ENCODE peak calls at places on chromosomes 4 and X, in four cellular contexts. C is tibial artery, T is BE2C, U is body of pancreas. R is an unnamed sample.
A peak's percentile ranks its signal among the peaks of the same experiment; 100 is the strongest.

GRCh38 chr4:33831667-33832066 is 2412.6 kb downstream of the ARAP2 start:
- DNase-seq in U (no peak), T (no peak), C (no peak), R (no peak)

GRCh38 chr4:175106301-175106700 is 188.1 kb downstream of the ADAM29 start:
- DNase-seq in U (no peak), T (no peak), C (no peak), R (no peak)

GRCh38 chrX:10146350-10146749 is 10.4 kb upstream of the CLCN4 start:
- DNase-seq in U (no peak), C (no peak), T (no peak), R (no peak)

GRCh38 chrX:653316-653715 is 22.7 kb downstream of the SHOX start:
- DNase-seq in U (no peak), C (no peak), T (no peak), R (no peak)

GRCh38 chrX:45009371-45010000 is 136.5 kb downstream of the KDM6A start:
- DNase-seq in T (no peak), C (no peak), U (no peak), R (no peak)

GRCh38 chr4:16187455-16187854 is 38.8 kb downstream of the TAPT1 start:
- DNase-seq in C (no peak), T (no peak), U (no peak), R (no peak)

GRCh38 chrX:73964607-73965006 is 339.4 kb upstream of the ZCCHC13 start:
- DNase-seq in U (no peak), C (no peak), T (no peak), R (no peak)

GRCh38 chrX:81120936-81121351 is 80.8 kb downstream of the HMGN5 start:
- DNase-seq in C (peak; percentile 47), T (peak; percentile 38), U (peak; percentile 34), R (peak; percentile 75)

GRCh38 chr4:700587-701264 is 4.9 kb upstream of the PCGF3 start:
- DNase-seq in U (no peak), C (no peak), T (no peak), R (no peak)

GRCh38 chr4:7424553-7425111 is 10.1 kb downstream of the PSAPL1 start:
- DNase-seq in C (peak; percentile 57), U (peak; percentile 7), T (no peak), R (no peak)

GRCh38 chr4:113052379-113052951 is 3.0 kb downstream of the ANK2 start:
- DNase-seq in C (no peak), U (no peak), T (no peak), R (no peak)

GRCh38 chr4:176001171-176002006 is 64.3 kb upstream of the WDR17 start:
- DNase-seq in T (peak; percentile 34), U (peak; percentile 23), C (no peak), R (peak; percentile 98)

GRCh38 chr4:156321203-156321602 is 367.5 kb upstream of the CTSO start:
- DNase-seq in U (no peak), C (no peak), T (no peak), R (no peak)

GRCh38 chr4:80811413-80811812 is 219.1 kb upstream of the BMP3 start:
- DNase-seq in T (no peak), C (no peak), U (no peak), R (no peak)

GRCh38 chrX:85243761-85244410 is at the start of the genes SATL1 and ZNF711:
- DNase-seq in T (peak; percentile 83), U (peak; percentile 60), C (peak; percentile 61), R (peak; percentile 92)

GRCh38 chr4:183960021-183960420 is 54.9 kb downstream of the STOX2 start:
- DNase-seq in T (peak; percentile 88), U (peak; percentile 92), C (no peak), R (peak; percentile 88)

GRCh38 chrX:124342174-124342867 is 4.0 kb upstream of the SH2D1A start:
- DNase-seq in T (no peak), C (no peak), U (no peak), R (no peak)

GRCh38 chr4:118857760-118858159 is 21.8 kb upstream of the SEC24D start:
- DNase-seq in U (no peak), C (no peak), T (no peak), R (no peak)

GRCh38 chr4:82431026-82431745 is 796 bp downstream of the ENOPH1 start:
- DNase-seq in T (peak; percentile 33), U (peak; percentile 51), C (peak; percentile 67), R (no peak)

GRCh38 chr4:6308890-6309643 is 39.4 kb downstream of the WFS1 start:
- DNase-seq in T (peak; percentile 82), C (no peak), U (no peak), R (no peak)

GRCh38 chr4:56465599-56466295 is 1.7 kb upstream of the SRP72 start:
- DNase-seq in U (no peak), C (no peak), T (no peak), R (no peak)

GRCh38 chrX:51860679-51861078 is 32.7 kb upstream of the MAGED1 start:
- DNase-seq in U (peak; percentile 14), T (peak; percentile 11), C (no peak), R (peak; percentile 72)

GRCh38 chrX:134735015-134735414 is 76.7 kb upstream of the PLAC1 start:
- DNase-seq in U (no peak), T (no peak), C (no peak), R (no peak)

GRCh38 chrX:78595901-78596502 is 63.1 kb downstream of the RTL3 start:
- DNase-seq in T (no peak), C (no peak), U (no peak), R (no peak)

GRCh38 chr4:113675731-113676707 is 85.5 kb downstream of the CAMK2D start:
- DNase-seq in U (no peak), C (no peak), T (peak; percentile 11), R (no peak)

GRCh38 chr4:140448830-140449229 is 21.4 kb upstream of the CLGN start:
- DNase-seq in C (no peak), T (no peak), U (no peak), R (no peak)

DNA sequence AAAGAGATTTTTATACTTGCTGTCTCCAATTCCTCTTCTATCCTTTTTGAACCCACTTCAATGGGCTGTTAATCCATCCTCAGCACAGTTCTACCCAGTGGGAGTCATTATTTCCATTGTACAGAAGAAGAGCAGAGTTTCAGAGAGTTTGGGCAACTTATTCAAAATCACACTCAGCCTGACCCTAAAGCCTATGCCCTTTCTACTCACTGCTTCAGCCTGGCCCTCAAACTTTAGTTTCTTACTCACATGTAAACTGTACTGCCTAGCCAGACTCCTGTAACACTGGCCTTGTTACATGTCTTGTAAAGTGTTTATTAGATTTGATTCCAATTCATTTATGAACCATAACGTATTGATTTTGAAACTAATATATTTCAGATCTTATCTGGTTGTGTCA is 25.1 kb upstream of the USO1 start:
- DNase-seq in C (no peak), T (no peak), U (no peak), R (no peak)
- H3K4me3 ChIP-seq in C (no peak overlapping the region), T (no peak overlapping the region), U (no peak overlapping the region), R (no peak overlapping the region)

DNA sequence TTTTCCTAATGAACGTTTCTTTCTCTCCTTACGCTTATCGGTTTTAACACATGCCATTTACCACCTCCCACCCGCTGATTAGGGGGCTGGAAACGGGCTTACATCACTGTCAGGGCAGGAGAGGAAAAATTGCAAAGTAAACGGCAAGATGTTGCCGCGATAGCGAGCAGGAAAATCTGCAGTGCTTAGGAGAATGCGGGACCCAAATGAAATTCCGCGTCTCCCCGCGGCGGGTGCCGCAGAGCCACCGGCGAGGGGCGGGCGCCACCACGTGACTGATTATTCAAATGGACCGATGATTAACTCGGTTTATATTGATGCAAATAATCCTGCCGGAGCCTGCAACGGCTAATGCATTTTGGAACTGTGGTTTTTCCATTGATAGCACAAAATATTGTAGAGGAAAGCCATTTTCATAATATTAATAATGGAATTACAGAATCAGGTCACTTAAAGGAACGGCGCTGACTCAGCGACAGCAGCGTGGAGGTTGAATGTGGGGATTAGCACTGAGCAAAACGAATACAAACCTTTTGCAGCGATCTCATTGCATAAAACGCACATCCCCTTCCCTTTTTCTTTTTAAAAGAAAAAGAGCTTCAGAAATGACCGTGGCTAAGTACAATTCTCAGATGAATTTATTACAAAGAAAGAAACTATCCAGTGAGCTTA is 224.2 kb downstream of the STIM2 start:
- DNase-seq in T (peak; percentile 55), C (no peak), U (no peak), R (peak; percentile 83)
- H3K4me3 ChIP-seq in T (peak overlapping the region; percentile 54), C (no peak overlapping the region), U (peak overlapping the region; percentile 8), R (peak overlapping the region; percentile 21)

GRCh38 chr4:150150545-150151156 is 72.4 kb downstream of the DCLK2 start:
- DNase-seq in U (no peak), C (no peak), T (no peak), R (no peak)
- H3K4me3 ChIP-seq in U (no peak overlapping the region), C (no peak overlapping the region), T (no peak overlapping the region), R (no peak overlapping the region)

GRCh38 chr4:5020341-5020740 is 1.1 kb upstream of the CYTL1 start:
- DNase-seq in C (no peak), U (no peak), T (no peak), R (no peak)

GRCh38 chr4:5019796-5020195 is 538 bp upstream of the CYTL1 start:
- DNase-seq in U (no peak), T (no peak), C (no peak), R (no peak)

GRCh38 chr4:5018096-5018495 is 1.2 kb downstream of the CYTL1 start:
- DNase-seq in C (no peak), U (no peak), T (no peak), R (no peak)

GRCh38 chr4:5018603-5019002 is 655 bp downstream of the CYTL1 start:
- DNase-seq in T (no peak), C (no peak), U (no peak), R (no peak)

DNA sequence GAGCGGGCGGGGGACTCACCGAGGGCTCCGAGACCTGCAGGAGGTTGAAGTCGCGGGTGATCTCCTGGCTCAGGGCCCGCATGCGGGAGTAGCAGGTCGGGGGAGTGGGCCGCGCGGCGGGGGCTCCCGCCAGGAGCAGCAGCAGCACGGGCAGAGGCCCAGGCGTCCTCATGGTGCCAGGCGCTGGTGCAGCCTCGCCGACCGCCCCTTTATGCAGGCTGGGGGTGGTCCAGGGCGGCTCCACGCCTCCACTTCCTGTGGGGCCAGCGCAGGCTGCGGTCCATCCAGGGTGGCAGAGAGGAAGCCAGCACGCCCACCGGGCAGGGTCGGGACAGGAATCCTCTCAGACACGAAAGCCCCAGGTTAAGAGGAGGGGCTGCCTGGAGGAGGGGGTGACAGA is at the start of gene CYTL1:
- DNase-seq in U (no peak), T (peak; percentile 35), C (no peak), R (no peak)
- H3K4me3 ChIP-seq in U (no peak within 1 kb of the TSS), T (peak within 1 kb of the TSS; percentile 33), C (peak within 1 kb of the TSS; percentile 26), R (no peak within 1 kb of the TSS)

DNA sequence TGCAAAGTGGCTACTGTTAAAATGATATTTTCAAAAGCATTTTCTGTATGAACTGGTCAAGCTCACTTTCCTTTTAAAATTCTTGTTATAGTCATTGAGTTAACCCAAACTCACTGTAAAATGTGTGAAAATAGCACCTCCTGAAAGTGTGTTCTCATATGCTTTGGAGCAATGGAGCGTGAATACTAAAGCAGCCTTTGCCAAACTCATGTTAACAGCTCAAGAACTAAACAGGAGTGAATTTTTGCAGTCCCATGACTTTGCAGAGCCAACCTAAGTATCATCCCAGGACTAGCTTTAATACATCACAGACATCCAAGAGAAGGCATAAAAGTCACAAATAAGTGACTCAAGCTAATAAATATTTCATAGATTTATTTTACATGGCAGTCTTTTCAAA is 2.3 kb downstream of the AMMECR1 start:
- DNase-seq in U (no peak), C (no peak), T (no peak), R (no peak)
- H3K4me3 ChIP-seq in U (no peak overlapping the region), C (no peak overlapping the region), T (peak overlapping the region; percentile 64), R (peak overlapping the region; percentile 89)